ENCODE peak calls at places on chromosomes 5 and 9, in ten cellular contexts. O, X, U, J, F, L, H, M, Q and P are unnamed samples.

GRCh38 chr5:178074266-178074952 is 38.9 kb upstream of the N4BP3 start:
- DNase-seq in O (peak), X (no peak), U (no peak), J (peak), F (no peak), L (no peak), H (no peak), M (no peak), Q (no peak), P (no peak)

GRCh38 chr9:111759762-111760639 is 34.7 kb downstream of the SHOC1 start:
- DNase-seq in O (peak), X (no peak), U (no peak), J (peak), F (peak), L (peak), H (no peak), M (no peak), Q (peak), P (peak)

GRCh38 chr9:130189840-130190239 is 17.6 kb downstream of the NCS1 start:
- DNase-seq in O (no peak), X (no peak), U (no peak), J (no peak), F (peak), L (no peak), H (no peak), M (no peak), Q (peak), P (no peak)

GRCh38 chr5:43627028-43627427 is 24.0 kb downstream of the NNT start:
- DNase-seq in O (peak), X (peak), U (no peak), J (peak), F (peak), L (peak), H (no peak), M (no peak), Q (peak), P (no peak)

GRCh38 chr5:116495786-116496185 is 78.8 kb downstream of the SEMA6A start:
- DNase-seq in O (no peak), X (no peak), U (no peak), J (no peak), F (no peak), L (no peak), H (no peak), M (no peak), Q (no peak), P (no peak)

GRCh38 chr5:111415053-111415452 is 97.3 kb downstream of the STARD4 start:
- DNase-seq in O (no peak), X (no peak), U (no peak), J (no peak), F (no peak), L (no peak), H (no peak), M (no peak), Q (no peak), P (no peak)

GRCh38 chr9:124755061-124755460 is 16.1 kb downstream of the NR6A1 start:
- DNase-seq in O (no peak), X (no peak), U (no peak), J (no peak), F (no peak), L (no peak), H (no peak), M (no peak), Q (no peak), P (no peak)

GRCh38 chr5:178435321-178436238 is 154.6 kb downstream of the COL23A1 start:
- DNase-seq in O (no peak), X (no peak), U (no peak), J (no peak), F (no peak), L (no peak), H (no peak), M (no peak), Q (no peak), P (no peak)

GRCh38 chr5:127650649-127651048 is 1.8 kb downstream of the CTXN3 start:
- DNase-seq in O (peak), X (no peak), U (no peak), J (no peak), F (peak), L (no peak), H (no peak), M (no peak), Q (peak), P (no peak)

GRCh38 chr5:82381591-82381990 is 103.4 kb upstream of the RPS23 start:
- DNase-seq in O (no peak), X (no peak), U (no peak), J (no peak), F (no peak), L (no peak), H (no peak), M (no peak), Q (no peak), P (no peak)

GRCh38 chr5:41637869-41638268 is 127.5 kb upstream of the PLCXD3 start:
- DNase-seq in O (no peak), X (no peak), U (no peak), J (no peak), F (peak), L (no peak), H (no peak), M (no peak), Q (no peak), P (no peak)

GRCh38 chr5:170269579-170269978 is 28.0 kb downstream of the LCP2 start:
- DNase-seq in O (no peak), X (no peak), U (no peak), J (no peak), F (no peak), L (no peak), H (no peak), M (no peak), Q (no peak), P (no peak)

GRCh38 chr9:34988218-34989055 is 1.1 kb upstream of the DNAJB5 start:
- DNase-seq in O (peak), X (peak), U (peak), J (no peak), F (peak), L (no peak), H (no peak), M (no peak), Q (no peak), P (peak)

GRCh38 chr9:123002754-123003153 is 30.7 kb upstream of the GPR21 start:
- DNase-seq in O (no peak), X (no peak), U (no peak), J (no peak), F (no peak), L (no peak), H (no peak), M (no peak), Q (peak), P (no peak)

GRCh38 chr5:173981362-173981761 is 7.6 kb upstream of the C5orf47 start:
- DNase-seq in O (no peak), X (no peak), U (no peak), J (no peak), F (no peak), L (no peak), H (no peak), M (no peak), Q (no peak), P (no peak)

GRCh38 chr5:114744406-114744805 is 382.5 kb downstream of the KCNN2 start:
- DNase-seq in O (no peak), X (no peak), U (no peak), J (no peak), F (no peak), L (no peak), H (no peak), M (no peak), Q (no peak), P (no peak)

GRCh38 chr9:18268381-18268780 is 205.6 kb upstream of the ADAMTSL1 start:
- DNase-seq in O (peak), X (no peak), U (no peak), J (no peak), F (peak), L (no peak), H (no peak), M (no peak), Q (peak), P (no peak)

GRCh38 chr9:2012347-2012746 is 2.8 kb upstream of the SMARCA2 start:
- DNase-seq in O (no peak), X (no peak), U (no peak), J (no peak), F (no peak), L (no peak), H (no peak), M (no peak), Q (no peak), P (no peak)

GRCh38 chr9:132755096-132755495 is 84.8 kb downstream of the GTF3C4 start:
- DNase-seq in O (no peak), X (no peak), U (no peak), J (no peak), F (no peak), L (no peak), H (no peak), M (no peak), Q (no peak), P (no peak)

GRCh38 chr5:158154226-158155005 is 295.5 kb upstream of the CLINT1 start:
- DNase-seq in O (no peak), X (no peak), U (no peak), J (no peak), F (peak), L (no peak), H (no peak), M (no peak), Q (peak), P (no peak)

GRCh38 chr9:8234286-8234819 is 434.8 kb upstream of the DMAC1 start:
- DNase-seq in O (no peak), X (peak), U (no peak), J (no peak), F (no peak), L (no peak), H (no peak), M (no peak), Q (no peak), P (no peak)

GRCh38 chr5:160672521-160672920 is 179.5 kb downstream of the ATP10B start:
- DNase-seq in O (no peak), X (no peak), U (no peak), J (no peak), F (no peak), L (no peak), H (no peak), M (no peak), Q (no peak), P (no peak)

GRCh38 chr9:99387416-99387815 is 165.3 kb downstream of the SEC61B start:
- DNase-seq in O (no peak), X (no peak), U (no peak), J (no peak), F (peak), L (no peak), H (no peak), M (no peak), Q (no peak), P (no peak)

GRCh38 chr5:79844571-79844970 is 146.5 kb downstream of the MTX3 start:
- DNase-seq in O (no peak), X (no peak), U (no peak), J (no peak), F (no peak), L (no peak), H (no peak), M (no peak), Q (no peak), P (no peak)

GRCh38 chr5:142847898-142848790 is 78.0 kb downstream of the ARHGAP26 start:
- DNase-seq in O (peak), X (no peak), U (no peak), J (no peak), F (peak), L (no peak), H (no peak), M (no peak), Q (peak), P (no peak)

GRCh38 chr5:60161340-60161934 is 267.9 kb upstream of the PDE4D start:
- DNase-seq in O (peak), X (no peak), U (no peak), J (peak), F (peak), L (peak), H (no peak), M (no peak), Q (peak), P (no peak)

GRCh38 chr5:58751222-58751621 is 168.3 kb downstream of the RAB3C start:
- DNase-seq in O (no peak), X (no peak), U (no peak), J (no peak), F (peak), L (no peak), H (no peak), M (no peak), Q (peak), P (no peak)

GRCh38 chr5:150636391-150637244 is 3.8 kb upstream of the SYNPO start:
- DNase-seq in O (peak), X (no peak), U (peak), J (no peak), F (peak), L (peak), H (no peak), M (no peak), Q (peak), P (no peak)

GRCh38 chr5:34571380-34572041 is 84.6 kb upstream of the RAI14 start:
- DNase-seq in O (no peak), X (no peak), U (no peak), J (no peak), F (peak), L (no peak), H (no peak), M (no peak), Q (peak), P (no peak)

GRCh38 chr9:8895498-8896224 is 1096.1 kb upstream of the DMAC1 start:
- DNase-seq in O (peak), X (no peak), U (no peak), J (peak), F (peak), L (peak), H (no peak), M (no peak), Q (peak), P (no peak)